ENCODE peak calls at places on chromosomes 5 and 9, in seven cellular contexts. U is stimulated activated CD8-positive, alpha-beta memory T cell treated with anti-CD3 and anti-CD28 coated beads, Interleukin-2, amount 100 ng/mL, for 48 hours; J is T-helper 2 cell treated with Interferon-gamma antibody and Interleukin-4, amounts not matched to agents 5 μg/mL and 100 μg/mL, for 36 hours; G is endothelial cell of umbilical vein; E is neural crest cell; L is sciatic nerve; V is HAP-1. X is an unnamed sample.

GRCh38 chr9:78005231-78006002 is 26.2 kb downstream of the GNAQ start:
- DNase-seq in U (no peak), J (no peak), G (no peak), E (no peak), L (no peak), V (no peak), X (no peak)

GRCh38 chr9:100505564-100506159 is 32.7 kb downstream of the TMEFF1 start:
- DNase-seq in U (peak), J (peak), G (peak), E (peak), L (peak), V (peak), X (peak)

GRCh38 chr9:87069690-87070089 is 122.4 kb upstream of the GAS1 start:
- DNase-seq in U (no peak), J (no peak), G (no peak), E (no peak), L (no peak), V (no peak), X (no peak)

GRCh38 chr5:144273232-144274027 is 102.8 kb downstream of the KCTD16 start:
- DNase-seq in U (no peak), J (no peak), G (no peak), E (no peak), L (no peak), V (no peak), X (no peak)

GRCh38 chr5:169651526-169651925 is 14.5 kb downstream of the DOCK2 start:
- DNase-seq in U (no peak), J (no peak), G (no peak), E (no peak), L (no peak), V (peak), X (no peak)

GRCh38 chr9:136551401-136552116 is 5.7 kb upstream of the NOTCH1 start:
- DNase-seq in U (no peak), J (no peak), G (peak), E (no peak), L (peak), V (peak), X (no peak)

GRCh38 chr9:101146508-101146907 is 118.0 kb downstream of the PLPPR1 start:
- DNase-seq in U (no peak), J (no peak), G (no peak), E (no peak), L (no peak), V (no peak), X (no peak)

GRCh38 chr9:91162311-91162710 is 199.4 kb downstream of the AUH start:
- DNase-seq in U (no peak), J (peak), G (no peak), E (no peak), L (no peak), V (no peak), X (no peak)

GRCh38 chr5:112186401-112186990 is 232.6 kb downstream of the EPB41L4A start:
- DNase-seq in U (no peak), J (no peak), G (peak), E (peak), L (no peak), V (peak), X (peak)

GRCh38 chr5:157689942-157690689 is 18.8 kb downstream of the C5orf52 start:
- DNase-seq in U (peak), J (no peak), G (no peak), E (no peak), L (no peak), V (no peak), X (no peak)

GRCh38 chr9:3740690-3741419 is 215.1 kb upstream of the RFX3 start:
- DNase-seq in U (no peak), J (no peak), G (no peak), E (no peak), L (no peak), V (peak), X (no peak)

GRCh38 chr5:168011096-168011495 is 280.3 kb upstream of the WWC1 start:
- DNase-seq in U (no peak), J (no peak), G (no peak), E (no peak), L (no peak), V (no peak), X (no peak)

GRCh38 chr5:95900383-95900958 is 61.2 kb downstream of the ELL2 start:
- DNase-seq in U (no peak), J (no peak), G (no peak), E (no peak), L (no peak), V (no peak), X (no peak)

GRCh38 chr5:33701251-33701650 is 190.5 kb downstream of the ADAMTS12 start:
- DNase-seq in U (no peak), J (no peak), G (no peak), E (no peak), L (no peak), V (no peak), X (no peak)

GRCh38 chr5:73950441-73950873 is 324.5 kb downstream of the ARHGEF28 start:
- DNase-seq in U (no peak), J (no peak), G (no peak), E (no peak), L (no peak), V (no peak), X (no peak)

GRCh38 chr5:142894749-142895148 is 124.6 kb downstream of the ARHGAP26 start:
- DNase-seq in U (no peak), J (no peak), G (no peak), E (no peak), L (no peak), V (no peak), X (no peak)

GRCh38 chr5:161966544-161966943 is 101.0 kb upstream of the GABRG2 start:
- DNase-seq in U (no peak), J (no peak), G (no peak), E (peak), L (no peak), V (peak), X (no peak)

GRCh38 chr9:104779334-104779733 is 15.4 kb downstream of the NIPSNAP3B start:
- DNase-seq in U (no peak), J (no peak), G (no peak), E (no peak), L (no peak), V (no peak), X (no peak)

GRCh38 chr9:38358390-38359296 is 33.9 kb upstream of the ALDH1B1 start:
- DNase-seq in U (no peak), J (no peak), G (no peak), E (no peak), L (no peak), V (no peak), X (no peak)

GRCh38 chr5:124179788-124180187 is 566.7 kb downstream of the ZNF608 start:
- DNase-seq in U (no peak), J (no peak), G (no peak), E (no peak), L (no peak), V (no peak), X (no peak)

GRCh38 chr5:77620404-77620803 is 18.1 kb downstream of the OTP start:
- DNase-seq in U (no peak), J (no peak), G (no peak), E (no peak), L (no peak), V (no peak), X (no peak)

GRCh38 chr9:136659861-136660784 is 2.6 kb upstream of the EGFL7 start:
- DNase-seq in U (no peak), J (no peak), G (peak), E (no peak), L (no peak), V (no peak), X (no peak)

GRCh38 chr9:130770679-130771442 is 64.2 kb upstream of the ABL1 start:
- DNase-seq in U (no peak), J (no peak), G (peak), E (no peak), L (no peak), V (no peak), X (peak)

GRCh38 chr5:122263352-122264030 is 48.5 kb upstream of the SNCAIP start:
- DNase-seq in U (no peak), J (no peak), G (peak), E (no peak), L (no peak), V (no peak), X (no peak)

GRCh38 chr5:79186455-79186854 is 49.5 kb upstream of the JMY start:
- DNase-seq in U (no peak), J (no peak), G (no peak), E (no peak), L (no peak), V (no peak), X (no peak)

X was measured in dermis microvascular lymphatic vessel endothelial cell.